ENCODE peak calls at places on chromosomes 16 and 17, in seven cellular contexts. R is activated naive CD8-positive, alpha-beta T cell treated with anti-CD3 and anti-CD28 coated beads, Interleukin-2, amount 50 U/mL, for 24 hours; B is foreskin fibroblast; P is NCI-H1417 treated with DMSO at 0.1 percent for 48 hours; G is ACHN; L is stimulated activated naive B cell treated with anti-CD40 and anti-IgM and Interleukin-4, amounts not matched to agents 10 μg/mL and 1 μg/mL and 100 μg/mL, for 72 hours; C is H1. I is an unnamed sample.

GRCh38 chr17:83042522-83043158 is 36.8 kb upstream of the METRNL start:
- DNase-seq in R (no peak), B (no peak), P (no peak), G (no peak), L (no peak), C (no peak), I (no peak)

GRCh38 chr17:27244481-27245223 is 49.3 kb upstream of the WSB1 start:
- DNase-seq in R (no peak), B (peak; percentile 96), P (no peak), G (no peak), L (no peak), C (no peak), I (no peak)

GRCh38 chr17:75650874-75651273 is 16.1 kb downstream of the RECQL5 start:
- DNase-seq in R (no peak), B (no peak), P (no peak), G (no peak), L (no peak), C (no peak), I (no peak)

GRCh38 chr16:22668318-22668717 is 145.6 kb upstream of the HS3ST2 start:
- DNase-seq in R (no peak), B (no peak), P (no peak), G (no peak), L (no peak), C (no peak), I (no peak)

GRCh38 chr16:56300901-56301351 is 109.6 kb downstream of the GNAO1 start:
- DNase-seq in R (no peak), B (no peak), P (no peak), G (no peak), L (no peak), C (no peak), I (no peak)

GRCh38 chr17:67711916-67712315 is 5.8 kb upstream of the NOL11 start:
- DNase-seq in R (no peak), B (no peak), P (no peak), G (no peak), L (no peak), C (no peak), I (no peak)

GRCh38 chr16:88896238-88897065 is 30.0 kb upstream of the PABPN1L start:
- DNase-seq in R (no peak), B (no peak), P (no peak), G (no peak), L (no peak), C (no peak), I (no peak)

GRCh38 chr16:21101631-21102420 is 48.8 kb downstream of the DNAH3 start:
- DNase-seq in R (peak; percentile 10), B (peak; percentile 67), P (no peak), G (peak; percentile 55), L (no peak), C (no peak), I (no peak)

GRCh38 chr16:52805559-52806168 is 247.0 kb downstream of the CHD9NB start:
- DNase-seq in R (no peak), B (no peak), P (no peak), G (no peak), L (no peak), C (no peak), I (no peak)

GRCh38 chr16:27113341-27113841 is 46.7 kb downstream of the C16orf82 start:
- DNase-seq in R (no peak), B (no peak), P (no peak), G (no peak), L (peak; percentile 69), C (no peak), I (no peak)

GRCh38 chr17:80992077-80992947 is 671 bp downstream of the CHMP6 start:
- DNase-seq in R (no peak), B (no peak), P (no peak), G (no peak), L (no peak), C (no peak), I (no peak)

GRCh38 chr16:77744136-77744535 is 21.8 kb downstream of the NUDT7 start:
- DNase-seq in R (no peak), B (no peak), P (peak; percentile 33), G (no peak), L (no peak), C (no peak), I (no peak)

GRCh38 chr16:84244728-84245127 is 4.9 kb upstream of the KCNG4 start:
- DNase-seq in R (no peak), B (no peak), P (no peak), G (no peak), L (no peak), C (no peak), I (no peak)

GRCh38 chr17:19978803-19979202 is 1.2 kb upstream of the AKAP10 start:
- DNase-seq in R (no peak), B (no peak), P (no peak), G (no peak), L (no peak), C (no peak), I (no peak)

GRCh38 chr17:76546556-76547182 is 6.8 kb downstream of the PRCD start:
- DNase-seq in R (no peak), B (peak; percentile 94), P (no peak), G (no peak), L (no peak), C (no peak), I (no peak)

GRCh38 chr17:63460018-63460417 is 13.9 kb upstream of the CYB561 start:
- DNase-seq in R (no peak), B (no peak), P (no peak), G (no peak), L (no peak), C (no peak), I (no peak)

GRCh38 chr16:69858196-69859104 is 92.7 kb upstream of the CLEC18A start:
- DNase-seq in R (no peak), B (no peak), P (no peak), G (no peak), L (no peak), C (no peak), I (no peak)

GRCh38 chr17:57284984-57285646 is 28.8 kb downstream of the MSI2 start:
- DNase-seq in R (peak; percentile 74), B (no peak), P (no peak), G (no peak), L (peak; percentile 49), C (no peak), I (peak; percentile 46)

GRCh38 chr16:13957197-13958078 is 37.5 kb downstream of the ERCC4 start:
- DNase-seq in R (peak; percentile 16), B (peak; percentile 97), P (peak; percentile 70), G (peak; percentile 91), L (peak; percentile 22), C (no peak), I (no peak)

GRCh38 chr17:82243648-82244412 is 15.0 kb downstream of the SLC16A3 start:
- DNase-seq in R (no peak), B (peak; percentile 36), P (no peak), G (no peak), L (no peak), C (no peak), I (no peak)

GRCh38 chr17:17236295-17237025 is 508 bp downstream of the FLCN start:
- DNase-seq in R (peak; percentile 7), B (peak; percentile 42), P (no peak), G (peak; percentile 45), L (no peak), C (no peak), I (no peak)

GRCh38 chr16:72066747-72067146 is 3.7 kb downstream of the HPR start:
- DNase-seq in R (no peak), B (peak; percentile 61), P (no peak), G (peak; percentile 56), L (no peak), C (no peak), I (no peak)

GRCh38 chr17:83008526-83008925 is 70.9 kb upstream of the METRNL start:
- DNase-seq in R (no peak), B (no peak), P (no peak), G (no peak), L (no peak), C (no peak), I (no peak)

GRCh38 chr17:44258811-44259351 is 9.1 kb downstream of the SLC4A1 start:
- DNase-seq in R (no peak), B (no peak), P (no peak), G (no peak), L (no peak), C (no peak), I (no peak)

GRCh38 chr16:1949507-1949906 is 5.0 kb downstream of the RPL3L start:
- DNase-seq in R (no peak), B (no peak), P (no peak), G (no peak), L (no peak), C (no peak), I (no peak)

GRCh38 chr16:82738699-82739098 is 111.9 kb downstream of the CDH13 start:
- DNase-seq in R (no peak), B (no peak), P (no peak), G (peak; percentile 11), L (no peak), C (no peak), I (no peak)

GRCh38 chr17:57939797-57940196 is 15.4 kb downstream of the CUEDC1 start:
- DNase-seq in R (peak; percentile 31), B (no peak), P (peak; percentile 63), G (no peak), L (peak; percentile 72), C (no peak), I (no peak)

GRCh38 chr16:57528499-57529323 is 7.7 kb downstream of the CCDC102A start:
- DNase-seq in R (no peak), B (no peak), P (no peak), G (no peak), L (no peak), C (no peak), I (no peak)

GRCh38 chr16:30948087-30948955 is 547 bp upstream of the ORAI3 start:
- DNase-seq in R (peak; percentile 29), B (peak; percentile 99), P (no peak), G (peak; percentile 99), L (no peak), C (peak; percentile 98), I (no peak)

GRCh38 chr17:78129385-78130079 is 977 bp upstream of the TMC6 start:
- DNase-seq in R (peak; percentile 53), B (no peak), P (no peak), G (no peak), L (no peak), C (no peak), I (peak; percentile 22)

GRCh38 chr17:50918071-50918932 is 52.1 kb upstream of the TOB1 start:
- DNase-seq in R (no peak), B (no peak), P (no peak), G (no peak), L (no peak), C (no peak), I (no peak)

GRCh38 chr17:10549108-10549842 is at the start of gene MYH2:
- DNase-seq in R (no peak), B (no peak), P (no peak), G (no peak), L (no peak), C (peak; percentile 27), I (no peak)

GRCh38 chr16:78480588-78480987 is 381.1 kb downstream of the WWOX start:
- DNase-seq in R (no peak), B (no peak), P (no peak), G (no peak), L (no peak), C (no peak), I (no peak)

GRCh38 chr17:17535957-17536356 is 39.8 kb upstream of the RASD1 start:
- DNase-seq in R (no peak), B (peak; percentile 88), P (no peak), G (no peak), L (no peak), C (no peak), I (no peak)

GRCh38 chr16:77212736-77213541 is 13.7 kb downstream of the SYCE1L start:
- DNase-seq in R (peak; percentile 81), B (peak; percentile 69), P (no peak), G (peak; percentile 82), L (peak; percentile 61), C (no peak), I (peak; percentile 61)

GRCh38 chr16:23505942-23506605 is 4.2 kb downstream of the GGA2 start:
- DNase-seq in R (no peak), B (peak; percentile 25), P (no peak), G (peak; percentile 42), L (no peak), C (no peak), I (no peak)

GRCh38 chr16:11672206-11673090 is 4.2 kb downstream of the SNN start:
- DNase-seq in R (no peak), B (no peak), P (no peak), G (no peak), L (peak; percentile 52), C (no peak), I (no peak)

GRCh38 chr16:82735696-82736095 is 108.9 kb downstream of the CDH13 start:
- DNase-seq in R (no peak), B (no peak), P (no peak), G (no peak), L (no peak), C (no peak), I (no peak)

I was measured in stimulated activated naive CD4-positive, alpha-beta T cell treated with Interleukin-2 at 50 U/mL for 16 hours.